ENCODE peak calls at places on chromosome 15, in eight cellular contexts. One of them, this sample, is unnamed. For H3K36me3, the result is how much of the 10 kb centered on the place peaks cover.

GRCh38 chr15:39974656-39975230 is 40.8 kb downstream of the EIF2AK4 start:
- DNase-seq in neural progenitor cell: no peak
- DNase-seq in keratinocyte: no peak
- DNase-seq in brain microvascular endothelial cell: no peak
- DNase-seq in tibial artery: no peak
- DNase-seq in naive thymus-derived CD4-positive, alpha-beta T cell: no peak
- DNase-seq in endodermal cell: no peak
- DNase-seq in neuronal stem cell: no peak
- DNase-seq in this sample: no peak

GRCh38 chr15:34223904-34224596 is 766 bp upstream of the EMC4 start:
- DNase-seq in neural progenitor cell: peak
- DNase-seq in keratinocyte: no peak
- DNase-seq in brain microvascular endothelial cell: no peak
- DNase-seq in tibial artery: no peak
- DNase-seq in naive thymus-derived CD4-positive, alpha-beta T cell: no peak
- DNase-seq in endodermal cell: no peak
- DNase-seq in neuronal stem cell: no peak
- DNase-seq in this sample: no peak

GRCh38 chr15:64580696-64581407 is 120.5 kb downstream of the ZNF609 start:
- DNase-seq in neural progenitor cell: no peak
- DNase-seq in keratinocyte: no peak
- DNase-seq in brain microvascular endothelial cell: no peak
- DNase-seq in tibial artery: no peak
- DNase-seq in naive thymus-derived CD4-positive, alpha-beta T cell: no peak
- DNase-seq in endodermal cell: no peak
- DNase-seq in neuronal stem cell: no peak
- DNase-seq in this sample: no peak

GRCh38 chr15:64443016-64443415 is 17.4 kb upstream of the ZNF609 start:
- DNase-seq in neural progenitor cell: no peak
- DNase-seq in keratinocyte: no peak
- DNase-seq in brain microvascular endothelial cell: no peak
- DNase-seq in tibial artery: no peak
- DNase-seq in naive thymus-derived CD4-positive, alpha-beta T cell: no peak
- DNase-seq in endodermal cell: no peak
- DNase-seq in neuronal stem cell: no peak
- DNase-seq in this sample: no peak

GRCh38 chr15:81235781-81236507 is 39.3 kb downstream of the IL16 start:
- DNase-seq in neural progenitor cell: no peak
- DNase-seq in keratinocyte: no peak
- DNase-seq in brain microvascular endothelial cell: peak
- DNase-seq in tibial artery: no peak
- DNase-seq in naive thymus-derived CD4-positive, alpha-beta T cell: no peak
- DNase-seq in endodermal cell: no peak
- DNase-seq in neuronal stem cell: no peak
- DNase-seq in this sample: no peak

GRCh38 chr15:52464040-52464439 is 64.6 kb downstream of the MYO5A start:
- DNase-seq in neural progenitor cell: no peak
- DNase-seq in keratinocyte: no peak
- DNase-seq in brain microvascular endothelial cell: no peak
- DNase-seq in tibial artery: no peak
- DNase-seq in naive thymus-derived CD4-positive, alpha-beta T cell: no peak
- DNase-seq in endodermal cell: no peak
- DNase-seq in neuronal stem cell: no peak
- DNase-seq in this sample: no peak

GRCh38 chr15:60406513-60407124 is 8.8 kb upstream of the ANXA2 start:
- DNase-seq in neural progenitor cell: no peak
- DNase-seq in keratinocyte: no peak
- DNase-seq in brain microvascular endothelial cell: no peak
- DNase-seq in tibial artery: no peak
- DNase-seq in naive thymus-derived CD4-positive, alpha-beta T cell: no peak
- DNase-seq in endodermal cell: no peak
- DNase-seq in neuronal stem cell: no peak
- DNase-seq in this sample: no peak

GRCh38 chr15:78092111-78093041 is at the start of gene SH2D7:
- DNase-seq in neural progenitor cell: no peak
- DNase-seq in keratinocyte: no peak
- DNase-seq in brain microvascular endothelial cell: no peak
- DNase-seq in tibial artery: peak
- DNase-seq in naive thymus-derived CD4-positive, alpha-beta T cell: no peak
- DNase-seq in endodermal cell: no peak
- DNase-seq in neuronal stem cell: no peak
- DNase-seq in this sample: no peak

GRCh38 chr15:33638439-33638838 is 327.7 kb downstream of the RYR3 start:
- DNase-seq in neural progenitor cell: no peak
- DNase-seq in keratinocyte: no peak
- DNase-seq in brain microvascular endothelial cell: no peak
- DNase-seq in tibial artery: no peak
- DNase-seq in naive thymus-derived CD4-positive, alpha-beta T cell: no peak
- DNase-seq in endodermal cell: no peak
- DNase-seq in neuronal stem cell: no peak
- DNase-seq in this sample: no peak

GRCh38 chr15:42130246-42130986 is 26.0 kb downstream of the PLA2G4F start:
- DNase-seq in neural progenitor cell: no peak
- DNase-seq in keratinocyte: no peak
- DNase-seq in brain microvascular endothelial cell: no peak
- DNase-seq in tibial artery: no peak
- DNase-seq in naive thymus-derived CD4-positive, alpha-beta T cell: no peak
- DNase-seq in endodermal cell: no peak
- DNase-seq in neuronal stem cell: no peak
- DNase-seq in this sample: no peak

GRCh38 chr15:96887730-96888129 is 557.2 kb downstream of the NR2F2 start:
- DNase-seq in neural progenitor cell: no peak
- DNase-seq in keratinocyte: no peak
- DNase-seq in brain microvascular endothelial cell: peak
- DNase-seq in tibial artery: no peak
- DNase-seq in naive thymus-derived CD4-positive, alpha-beta T cell: no peak
- DNase-seq in endodermal cell: no peak
- DNase-seq in neuronal stem cell: no peak
- DNase-seq in this sample: no peak

GRCh38 chr15:42102646-42103235 is 8.4 kb upstream of the PLA2G4D start:
- DNase-seq in neural progenitor cell: no peak
- DNase-seq in keratinocyte: no peak
- DNase-seq in brain microvascular endothelial cell: no peak
- DNase-seq in tibial artery: no peak
- DNase-seq in naive thymus-derived CD4-positive, alpha-beta T cell: no peak
- DNase-seq in endodermal cell: no peak
- DNase-seq in neuronal stem cell: no peak
- DNase-seq in this sample: no peak

GRCh38 chr15:101326462-101327146 is 31.6 kb upstream of the SNRPA1 start:
- DNase-seq in neural progenitor cell: no peak
- DNase-seq in keratinocyte: no peak
- DNase-seq in brain microvascular endothelial cell: no peak
- DNase-seq in tibial artery: peak
- DNase-seq in naive thymus-derived CD4-positive, alpha-beta T cell: no peak
- DNase-seq in endodermal cell: peak
- DNase-seq in neuronal stem cell: no peak
- DNase-seq in this sample: no peak

GRCh38 chr15:32952901-32953889 is 235.4 kb downstream of the GREM1 start:
- DNase-seq in neural progenitor cell: peak
- DNase-seq in keratinocyte: no peak
- DNase-seq in brain microvascular endothelial cell: no peak
- DNase-seq in tibial artery: no peak
- DNase-seq in naive thymus-derived CD4-positive, alpha-beta T cell: no peak
- DNase-seq in endodermal cell: peak
- DNase-seq in neuronal stem cell: no peak
- DNase-seq in this sample: peak

GRCh38 chr15:41417418-41417811 is 520 bp downstream of the RTF1 start:
- DNase-seq in neural progenitor cell: peak
- DNase-seq in keratinocyte: no peak
- DNase-seq in brain microvascular endothelial cell: peak
- DNase-seq in tibial artery: no peak
- DNase-seq in naive thymus-derived CD4-positive, alpha-beta T cell: no peak
- DNase-seq in endodermal cell: no peak
- DNase-seq in neuronal stem cell: no peak
- DNase-seq in this sample: no peak

GRCh38 chr15:42107483-42107882 is 13.1 kb upstream of the PLA2G4D start:
- DNase-seq in neural progenitor cell: no peak
- DNase-seq in keratinocyte: no peak
- DNase-seq in brain microvascular endothelial cell: no peak
- DNase-seq in tibial artery: no peak
- DNase-seq in naive thymus-derived CD4-positive, alpha-beta T cell: no peak
- DNase-seq in endodermal cell: no peak
- DNase-seq in neuronal stem cell: no peak
- DNase-seq in this sample: no peak

GRCh38 chr15:99476413-99477222 is 89.2 kb upstream of the MEF2A start:
- DNase-seq in neural progenitor cell: peak
- DNase-seq in keratinocyte: peak
- DNase-seq in brain microvascular endothelial cell: peak
- DNase-seq in tibial artery: peak
- DNase-seq in naive thymus-derived CD4-positive, alpha-beta T cell: peak
- DNase-seq in endodermal cell: no peak
- DNase-seq in neuronal stem cell: no peak
- DNase-seq in this sample: no peak

GRCh38 chr15:73948396-73948795 is 22.1 kb downstream of the LOXL1 start:
- DNase-seq in neural progenitor cell: no peak
- DNase-seq in keratinocyte: no peak
- DNase-seq in brain microvascular endothelial cell: no peak
- DNase-seq in tibial artery: peak
- DNase-seq in naive thymus-derived CD4-positive, alpha-beta T cell: no peak
- DNase-seq in endodermal cell: no peak
- DNase-seq in neuronal stem cell: no peak
- DNase-seq in this sample: no peak

GRCh38 chr15:59401810-59402569 is 29.3 kb upstream of the MYO1E start:
- DNase-seq in neural progenitor cell: no peak
- DNase-seq in keratinocyte: no peak
- DNase-seq in brain microvascular endothelial cell: no peak
- DNase-seq in tibial artery: no peak
- DNase-seq in naive thymus-derived CD4-positive, alpha-beta T cell: no peak
- DNase-seq in endodermal cell: no peak
- DNase-seq in neuronal stem cell: no peak
- DNase-seq in this sample: no peak

GRCh38 chr15:72754096-72754495 is 29.5 kb downstream of the ADPGK start:
- DNase-seq in neural progenitor cell: no peak
- DNase-seq in keratinocyte: no peak
- DNase-seq in brain microvascular endothelial cell: no peak
- DNase-seq in tibial artery: no peak
- DNase-seq in naive thymus-derived CD4-positive, alpha-beta T cell: no peak
- DNase-seq in endodermal cell: no peak
- DNase-seq in neuronal stem cell: no peak
- DNase-seq in this sample: no peak
- H3K36me3 ChIP-seq in neural progenitor cell: under half
- H3K36me3 ChIP-seq in keratinocyte: under half
- H3K36me3 ChIP-seq in brain microvascular endothelial cell: under half
- H3K36me3 ChIP-seq in tibial artery: half or more
- H3K36me3 ChIP-seq in naive thymus-derived CD4-positive, alpha-beta T cell: half or more
- H3K36me3 ChIP-seq in endodermal cell: half or more
- H3K36me3 ChIP-seq in neuronal stem cell: under half
- H3K36me3 ChIP-seq in this sample: under half

GRCh38 chr15:67097893-67098740 is 32.7 kb downstream of the SMAD3 start:
- DNase-seq in neural progenitor cell: no peak
- DNase-seq in keratinocyte: no peak
- DNase-seq in brain microvascular endothelial cell: peak
- DNase-seq in tibial artery: no peak
- DNase-seq in naive thymus-derived CD4-positive, alpha-beta T cell: peak
- DNase-seq in endodermal cell: no peak
- DNase-seq in neuronal stem cell: no peak
- DNase-seq in this sample: no peak
- H3K4me3 ChIP-seq in neural progenitor cell: no peak
- H3K4me3 ChIP-seq in keratinocyte: peak
- H3K4me3 ChIP-seq in brain microvascular endothelial cell: no peak
- H3K4me3 ChIP-seq in tibial artery: no peak
- H3K4me3 ChIP-seq in naive thymus-derived CD4-positive, alpha-beta T cell: peak
- H3K4me3 ChIP-seq in endodermal cell: no peak
- H3K4me3 ChIP-seq in neuronal stem cell: no peak
- H3K4me3 ChIP-seq in this sample: no peak

GRCh38 chr15:36933239-36933990 is 166.9 kb downstream of the MEIS2 start:
- DNase-seq in neural progenitor cell: no peak
- DNase-seq in keratinocyte: no peak
- DNase-seq in brain microvascular endothelial cell: no peak
- DNase-seq in tibial artery: no peak
- DNase-seq in naive thymus-derived CD4-positive, alpha-beta T cell: no peak
- DNase-seq in endodermal cell: no peak
- DNase-seq in neuronal stem cell: no peak
- DNase-seq in this sample: no peak
- H3K36me3 ChIP-seq in neural progenitor cell: under half
- H3K36me3 ChIP-seq in keratinocyte: under half
- H3K36me3 ChIP-seq in brain microvascular endothelial cell: under half
- H3K36me3 ChIP-seq in tibial artery: under half
- H3K36me3 ChIP-seq in naive thymus-derived CD4-positive, alpha-beta T cell: under half
- H3K36me3 ChIP-seq in endodermal cell: under half
- H3K36me3 ChIP-seq in neuronal stem cell: under half
- H3K36me3 ChIP-seq in this sample: under half

GRCh38 chr15:62658498-62658897 is 384.0 kb upstream of the TPM1 start:
- DNase-seq in neural progenitor cell: no peak
- DNase-seq in keratinocyte: no peak
- DNase-seq in brain microvascular endothelial cell: peak
- DNase-seq in tibial artery: no peak
- DNase-seq in naive thymus-derived CD4-positive, alpha-beta T cell: no peak
- DNase-seq in endodermal cell: no peak
- DNase-seq in neuronal stem cell: no peak
- DNase-seq in this sample: no peak
- H3K4me3 ChIP-seq in neural progenitor cell: no peak
- H3K4me3 ChIP-seq in keratinocyte: no peak
- H3K4me3 ChIP-seq in brain microvascular endothelial cell: no peak
- H3K4me3 ChIP-seq in tibial artery: no peak
- H3K4me3 ChIP-seq in naive thymus-derived CD4-positive, alpha-beta T cell: no peak
- H3K4me3 ChIP-seq in endodermal cell: no peak
- H3K4me3 ChIP-seq in neuronal stem cell: no peak
- H3K4me3 ChIP-seq in this sample: no peak

GRCh38 chr15:90782450-90782849 is 65.3 kb downstream of the BLM start:
- DNase-seq in neural progenitor cell: no peak
- DNase-seq in keratinocyte: no peak
- DNase-seq in brain microvascular endothelial cell: no peak
- DNase-seq in tibial artery: no peak
- DNase-seq in naive thymus-derived CD4-positive, alpha-beta T cell: no peak
- DNase-seq in endodermal cell: no peak
- DNase-seq in neuronal stem cell: no peak
- DNase-seq in this sample: no peak
- H3K36me3 ChIP-seq in neural progenitor cell: under half
- H3K36me3 ChIP-seq in keratinocyte: under half
- H3K36me3 ChIP-seq in brain microvascular endothelial cell: under half
- H3K36me3 ChIP-seq in tibial artery: under half
- H3K36me3 ChIP-seq in naive thymus-derived CD4-positive, alpha-beta T cell: under half
- H3K36me3 ChIP-seq in endodermal cell: under half
- H3K36me3 ChIP-seq in neuronal stem cell: under half
- H3K36me3 ChIP-seq in this sample: under half

DNA sequence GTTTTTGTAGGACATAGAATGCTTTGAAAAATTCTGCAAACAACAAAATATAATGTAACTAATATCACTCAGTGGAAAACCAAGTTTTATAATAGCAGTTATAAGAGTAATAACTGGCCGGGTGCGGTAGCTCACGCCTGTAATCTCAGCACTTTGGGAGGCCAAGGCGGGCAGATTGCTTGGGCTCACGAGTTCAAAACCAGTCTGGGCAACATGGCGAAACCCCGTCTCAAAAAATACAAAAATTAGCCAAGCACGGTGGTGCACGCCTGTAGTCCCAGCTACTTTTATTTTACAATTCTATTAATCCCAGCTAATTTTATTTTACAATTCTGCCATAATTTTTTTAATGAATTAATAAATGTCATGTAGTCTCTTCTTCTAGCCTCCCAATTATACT is 2.3 kb downstream of the DENND4A start:
- DNase-seq in neural progenitor cell: no peak
- DNase-seq in keratinocyte: no peak
- DNase-seq in brain microvascular endothelial cell: no peak
- DNase-seq in tibial artery: no peak
- DNase-seq in naive thymus-derived CD4-positive, alpha-beta T cell: no peak
- DNase-seq in endodermal cell: no peak
- DNase-seq in neuronal stem cell: no peak
- DNase-seq in this sample: no peak
- H3K4me3 ChIP-seq in neural progenitor cell: no peak
- H3K4me3 ChIP-seq in keratinocyte: no peak
- H3K4me3 ChIP-seq in brain microvascular endothelial cell: no peak
- H3K4me3 ChIP-seq in tibial artery: no peak
- H3K4me3 ChIP-seq in naive thymus-derived CD4-positive, alpha-beta T cell: peak
- H3K4me3 ChIP-seq in endodermal cell: no peak
- H3K4me3 ChIP-seq in neuronal stem cell: no peak
- H3K4me3 ChIP-seq in this sample: no peak

GRCh38 chr15:30954674-30955073 is 36.8 kb downstream of the MTMR10 start:
- DNase-seq in neural progenitor cell: no peak
- DNase-seq in keratinocyte: no peak
- DNase-seq in brain microvascular endothelial cell: no peak
- DNase-seq in tibial artery: no peak
- DNase-seq in naive thymus-derived CD4-positive, alpha-beta T cell: no peak
- DNase-seq in endodermal cell: no peak
- DNase-seq in neuronal stem cell: no peak
- DNase-seq in this sample: no peak
- H3K36me3 ChIP-seq in neural progenitor cell: under half
- H3K36me3 ChIP-seq in keratinocyte: under half
- H3K36me3 ChIP-seq in brain microvascular endothelial cell: under half
- H3K36me3 ChIP-seq in tibial artery: half or more
- H3K36me3 ChIP-seq in naive thymus-derived CD4-positive, alpha-beta T cell: half or more
- H3K36me3 ChIP-seq in endodermal cell: half or more
- H3K36me3 ChIP-seq in neuronal stem cell: under half
- H3K36me3 ChIP-seq in this sample: under half